ENCODE peak calls at places on chromosome 18, in six cellular contexts. Z is H9, X is astrocyte, F is GM23338, K is OCI-LY7, S is mammary epithelial cell. J is an unnamed sample.

GRCh38 chr18:32610116-32610630 is 139.5 kb upstream of the GAREM1 start:
- DNase-seq in Z (no peak), X (no peak), F (no peak), K (no peak), S (no peak), J (no peak)

GRCh38 chr18:48806551-48807261 is 144.1 kb downstream of the SMAD7 start:
- DNase-seq in Z (peak; percentile 26), X (peak; percentile 38), F (peak; percentile 17), K (no peak), S (no peak), J (no peak)

GRCh38 chr18:3117493-3118192 is 102.1 kb downstream of the MYOM1 start:
- DNase-seq in Z (no peak), X (no peak), F (no peak), K (no peak), S (peak; percentile 15), J (no peak)

GRCh38 chr18:60176271-60176670 is 196.3 kb downstream of the MC4R start:
- DNase-seq in Z (no peak), X (no peak), F (no peak), K (no peak), S (no peak), J (no peak)

GRCh38 chr18:40534748-40535147 is 1420.3 kb upstream of the PIK3C3 start:
- DNase-seq in Z (no peak), X (no peak), F (no peak), K (no peak), S (peak; percentile 87), J (no peak)

GRCh38 chr18:45171575-45172225 is 443.6 kb upstream of the SLC14A2 start:
- DNase-seq in Z (no peak), X (peak; percentile 67), F (no peak), K (no peak), S (no peak), J (no peak)

GRCh38 chr18:36769611-36770314 is 59.0 kb downstream of the TPGS2 start:
- DNase-seq in Z (peak; percentile 72), X (no peak), F (peak; percentile 74), K (no peak), S (no peak), J (no peak)

GRCh38 chr18:13269599-13270011 is 51.0 kb downstream of the LDLRAD4 start:
- DNase-seq in Z (no peak), X (peak; percentile 14), F (no peak), K (no peak), S (no peak), J (no peak)

GRCh38 chr18:31646332-31646822 is 38.0 kb downstream of the B4GALT6 start:
- DNase-seq in Z (no peak), X (no peak), F (no peak), K (no peak), S (no peak), J (no peak)

GRCh38 chr18:56576826-56577573 is 61.4 kb downstream of the TXNL1 start:
- DNase-seq in Z (no peak), X (no peak), F (no peak), K (no peak), S (no peak), J (no peak)

GRCh38 chr18:7370812-7371211 is 139.9 kb downstream of the LRRC30 start:
- DNase-seq in Z (no peak), X (no peak), F (no peak), K (no peak), S (no peak), J (no peak)

GRCh38 chr18:37355772-37356171 is 209.8 kb downstream of the CELF4 start:
- DNase-seq in Z (no peak), X (no peak), F (no peak), K (no peak), S (no peak), J (no peak)

GRCh38 chr18:5966514-5966913 is 71.2 kb upstream of the TMEM200C start:
- DNase-seq in Z (no peak), X (no peak), F (no peak), K (no peak), S (no peak), J (no peak)

GRCh38 chr18:22453337-22453736 is 35.6 kb upstream of the CTAGE1 start:
- DNase-seq in Z (no peak), X (no peak), F (no peak), K (no peak), S (no peak), J (no peak)

GRCh38 chr18:13680612-13681011 is 45.7 kb downstream of the FAM210A start:
- DNase-seq in Z (peak; percentile 61), X (no peak), F (peak; percentile 77), K (no peak), S (no peak), J (no peak)

GRCh38 chr18:53745228-53745967 is 479.1 kb downstream of the MBD2 start:
- DNase-seq in Z (no peak), X (no peak), F (no peak), K (no peak), S (peak; percentile 57), J (no peak)

GRCh38 chr18:25349131-25349925 is 2.6 kb downstream of the ZNF521 start:
- DNase-seq in Z (peak; percentile 43), X (peak; percentile 57), F (peak; percentile 67), K (no peak), S (no peak), J (no peak)

GRCh38 chr18:9712606-9713005 is 4.5 kb downstream of the RAB31 start:
- DNase-seq in Z (no peak), X (no peak), F (no peak), K (no peak), S (no peak), J (no peak)

GRCh38 chr18:77033575-77033974 is 99.0 kb downstream of the MBP start:
- DNase-seq in Z (no peak), X (no peak), F (no peak), K (no peak), S (no peak), J (no peak)
- H4K20me1 ChIP-seq in Z (no peaks in the 10 kb centered on the region), X (no peaks in the 10 kb centered on the region), F (no peaks in the 10 kb centered on the region), K (no peaks in the 10 kb centered on the region), S (no peaks in the 10 kb centered on the region), J (peaks cover 7% of the 10 kb centered on the region)

DNA sequence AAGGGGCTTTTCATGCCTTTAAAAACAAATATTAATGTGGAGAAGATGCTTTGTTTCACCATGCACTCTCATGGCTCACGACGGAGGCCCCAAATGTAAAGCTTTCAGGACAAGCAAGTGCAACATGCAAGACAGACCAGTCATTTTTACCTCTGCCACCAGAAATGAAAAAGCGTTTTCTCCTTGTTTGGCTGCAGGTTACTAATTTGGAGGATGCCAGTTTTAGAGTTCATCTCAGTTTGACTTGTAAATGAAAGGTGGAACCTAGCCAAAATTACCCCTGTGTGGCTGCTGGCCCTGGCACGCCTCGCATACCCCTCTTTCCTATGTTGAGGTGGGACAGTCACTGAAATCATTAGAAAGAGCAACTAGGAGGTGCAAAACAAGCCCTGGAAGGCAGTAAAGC is 138.6 kb downstream of the BCL2 start:
- DNase-seq in Z (no peak), X (no peak), F (no peak), K (no peak), S (no peak), J (no peak)
- H4K20me1 ChIP-seq in Z (no peaks in the 10 kb centered on the region), X (no peaks in the 10 kb centered on the region), F (no peaks in the 10 kb centered on the region), K (no peaks in the 10 kb centered on the region), S (no peaks in the 10 kb centered on the region), J (no peaks in the 10 kb centered on the region)

GRCh38 chr18:21305621-21306020 is 63.6 kb downstream of the GREB1L start:
- DNase-seq in Z (no peak), X (no peak), F (no peak), K (no peak), S (no peak), J (no peak)

GRCh38 chr18:21306368-21306767 is 64.3 kb downstream of the GREB1L start:
- DNase-seq in Z (no peak), X (no peak), F (no peak), K (no peak), S (no peak), J (no peak)

GRCh38 chr18:21303445-21303844 is 61.4 kb downstream of the GREB1L start:
- DNase-seq in Z (no peak), X (no peak), F (no peak), K (no peak), S (no peak), J (no peak)

GRCh38 chr18:21300616-21301200 is 58.7 kb downstream of the GREB1L start:
- DNase-seq in Z (no peak), X (no peak), F (no peak), K (no peak), S (peak; percentile 35), J (no peak)

GRCh38 chr18:21303913-21304312 is 61.9 kb downstream of the GREB1L start:
- DNase-seq in Z (no peak), X (peak; percentile 29), F (no peak), K (no peak), S (peak; percentile 29), J (no peak)
- H4K20me1 ChIP-seq in Z (no peaks in the 10 kb centered on the region), X (no peaks in the 10 kb centered on the region), F (no peaks in the 10 kb centered on the region), K (no peaks in the 10 kb centered on the region), S (no peaks in the 10 kb centered on the region), J (no peaks in the 10 kb centered on the region)

DNA sequence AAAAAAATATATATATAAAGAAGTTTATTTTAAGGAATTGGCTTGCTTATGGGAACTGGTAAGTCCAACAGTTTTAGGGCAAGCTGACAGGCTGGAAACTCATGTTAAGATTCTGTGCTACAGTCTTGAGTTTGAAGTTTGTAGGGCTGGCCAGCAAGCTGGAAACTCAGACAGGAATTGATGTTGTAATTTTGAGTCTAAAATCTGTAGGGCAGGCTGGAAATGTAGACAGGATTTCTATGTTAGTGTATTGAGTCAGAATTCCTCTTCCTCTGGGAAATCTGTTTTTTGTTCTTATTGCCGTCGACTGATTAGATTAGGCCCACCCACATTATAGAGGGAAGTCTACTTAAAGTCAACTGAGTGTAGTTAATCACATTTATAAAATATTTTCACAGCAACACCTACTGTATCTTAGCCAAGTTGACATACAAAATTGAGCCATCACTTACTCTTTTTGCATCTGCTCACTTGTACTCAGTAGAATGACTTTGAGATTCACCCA is 60.8 kb downstream of the PHLPP1 start:
- DNase-seq in Z (no peak), X (no peak), F (no peak), K (no peak), S (no peak), J (no peak)
- H4K20me1 ChIP-seq in Z (no peaks in the 10 kb centered on the region), X (no peaks in the 10 kb centered on the region), F (peaks cover 28% of the 10 kb centered on the region), K (no peaks in the 10 kb centered on the region), S (no peaks in the 10 kb centered on the region), J (no peaks in the 10 kb centered on the region)

J was measured in PC-9.